ENCODE peak calls at places on chromosomes 16 and 17, in four cellular contexts. O is ovary, P is H1, U is transverse colon. E is an unnamed sample.

GRCh38 chr17:6969323-6969726 is 26.5 kb upstream of the ALOX12 start:
- DNase-seq in O (no peak), P (no peak), U (no peak), E (no peak)

GRCh38 chr17:67687541-67687940 is 30.2 kb upstream of the NOL11 start:
- DNase-seq in O (no peak), P (no peak), U (no peak), E (no peak)

GRCh38 chr17:78448356-78448993 is 70.0 kb downstream of the PGS1 start:
- DNase-seq in O (no peak), P (no peak), U (no peak), E (no peak)

GRCh38 chr16:85312642-85313540 is 200.6 kb upstream of the CIBAR2 start:
- DNase-seq in O (no peak), P (peak), U (no peak), E (no peak)

GRCh38 chr16:77385481-77385880 is 49.4 kb downstream of the ADAMTS18 start:
- DNase-seq in O (no peak), P (no peak), U (no peak), E (no peak)

GRCh38 chr17:11805952-11806351 is 191.3 kb downstream of the ZNF18 start:
- DNase-seq in O (no peak), P (no peak), U (no peak), E (no peak)

GRCh38 chr16:15946257-15947044 is 3.0 kb upstream of the ABCC1 start:
- DNase-seq in O (no peak), P (no peak), U (no peak), E (no peak)

GRCh38 chr17:56373981-56374380 is 219.5 kb upstream of the NOG start:
- DNase-seq in O (no peak), P (no peak), U (no peak), E (no peak)

GRCh38 chr16:1870365-1871082 is 1.4 kb downstream of the MEIOB start:
- DNase-seq in O (no peak), P (no peak), U (no peak), E (no peak)

GRCh38 chr17:44309472-44309871 is 1.1 kb downstream of the RUNDC3A start:
- DNase-seq in O (no peak), P (no peak), U (no peak), E (no peak)

GRCh38 chr16:83859265-83859664 is 39.6 kb upstream of the MLYCD start:
- DNase-seq in O (no peak), P (no peak), U (no peak), E (no peak)

GRCh38 chr16:28879841-28880588 is 1.7 kb downstream of the ATP2A1 start:
- DNase-seq in O (peak), P (peak), U (peak), E (peak)

GRCh38 chr17:49587366-49588073 is 11.8 kb downstream of the NXPH3 start:
- DNase-seq in O (no peak), P (no peak), U (no peak), E (no peak)

GRCh38 chr17:44084131-44084538 is 13.6 kb downstream of the G6PC3 start:
- DNase-seq in O (no peak), P (peak), U (no peak), E (no peak)

GRCh38 chr17:82231562-82232321 is 2.9 kb downstream of the SLC16A3 start:
- DNase-seq in O (peak), P (peak), U (peak), E (peak)

GRCh38 chr17:75077490-75078096 is 10.2 kb upstream of the SLC16A5 start:
- DNase-seq in O (peak), P (no peak), U (peak), E (peak)

GRCh38 chr17:33949100-33949499 is 306.0 kb upstream of the CCL2 start:
- DNase-seq in O (no peak), P (peak), U (no peak), E (no peak)

GRCh38 chr17:42519546-42520444 is 16.2 kb upstream of the NAGLU start:
- DNase-seq in O (peak), P (peak), U (peak), E (peak)

GRCh38 chr17:40551874-40552768 is 13.2 kb downstream of the CCR7 start:
- DNase-seq in O (peak), P (no peak), U (peak), E (peak)

GRCh38 chr17:61002316-61002736 is 324.7 kb downstream of the BCAS3 start:
- DNase-seq in O (no peak), P (no peak), U (no peak), E (no peak)

GRCh38 chr16:75250809-75251279 is 580 bp downstream of the BCAR1 start:
- DNase-seq in O (peak), P (no peak), U (peak), E (no peak)

GRCh38 chr16:26532456-26532855 is 534.3 kb upstream of the C16orf82 start:
- DNase-seq in O (no peak), P (no peak), U (no peak), E (no peak)

GRCh38 chr17:77441130-77441920 is 300.6 kb downstream of the SEC14L1 start:
- DNase-seq in O (no peak), P (no peak), U (peak), E (peak)

GRCh38 chr16:83310816-83311215 is 497.0 kb upstream of the HSBP1 start:
- DNase-seq in O (no peak), P (no peak), U (no peak), E (no peak)

GRCh38 chr16:19245326-19245925 is 40.1 kb upstream of the CLEC19A start:
- DNase-seq in O (no peak), P (no peak), U (peak), E (no peak)

GRCh38 chr16:14193316-14193871 is 122.3 kb downstream of the MRTFB start:
- DNase-seq in O (no peak), P (no peak), U (peak), E (peak)

GRCh38 chr16:60077791-60078280 is 1343.7 kb upstream of the GOT2 start:
- DNase-seq in O (no peak), P (no peak), U (no peak), E (no peak)

GRCh38 chr17:35575759-35576158 is 2.6 kb downstream of the PEX12 start:
- DNase-seq in O (no peak), P (no peak), U (no peak), E (no peak)

GRCh38 chr16:51180719-51181494 is 29.8 kb upstream of the SALL1 start:
- DNase-seq in O (no peak), P (no peak), U (no peak), E (no peak)

GRCh38 chr17:16969931-16970906 is 1.7 kb downstream of the TNFRSF13B start:
- DNase-seq in O (no peak), P (peak), U (peak), E (no peak)
- TF ChIP-seq POLR2A in O (no peak), P (no peak), U (no peak), E (no peak)

GRCh38 chr17:28598389-28598788 is 436 bp downstream of the SPAG5 start:
- DNase-seq in O (no peak), P (no peak), U (no peak), E (no peak)

GRCh38 chr17:28597606-28598383 is 1.0 kb downstream of the SPAG5 start:
- DNase-seq in O (no peak), P (no peak), U (no peak), E (no peak)

GRCh38 chr17:28599311-28600184 is 723 bp upstream of the SPAG5 start:
- DNase-seq in O (peak), P (peak), U (peak), E (peak)

GRCh38 chr17:28598799-28599310 is at the start of gene SPAG5:
- DNase-seq in O (peak), P (peak), U (peak), E (peak)
- TF ChIP-seq POLR2A in O (peak), P (peak), U (peak), E (peak)

DNA sequence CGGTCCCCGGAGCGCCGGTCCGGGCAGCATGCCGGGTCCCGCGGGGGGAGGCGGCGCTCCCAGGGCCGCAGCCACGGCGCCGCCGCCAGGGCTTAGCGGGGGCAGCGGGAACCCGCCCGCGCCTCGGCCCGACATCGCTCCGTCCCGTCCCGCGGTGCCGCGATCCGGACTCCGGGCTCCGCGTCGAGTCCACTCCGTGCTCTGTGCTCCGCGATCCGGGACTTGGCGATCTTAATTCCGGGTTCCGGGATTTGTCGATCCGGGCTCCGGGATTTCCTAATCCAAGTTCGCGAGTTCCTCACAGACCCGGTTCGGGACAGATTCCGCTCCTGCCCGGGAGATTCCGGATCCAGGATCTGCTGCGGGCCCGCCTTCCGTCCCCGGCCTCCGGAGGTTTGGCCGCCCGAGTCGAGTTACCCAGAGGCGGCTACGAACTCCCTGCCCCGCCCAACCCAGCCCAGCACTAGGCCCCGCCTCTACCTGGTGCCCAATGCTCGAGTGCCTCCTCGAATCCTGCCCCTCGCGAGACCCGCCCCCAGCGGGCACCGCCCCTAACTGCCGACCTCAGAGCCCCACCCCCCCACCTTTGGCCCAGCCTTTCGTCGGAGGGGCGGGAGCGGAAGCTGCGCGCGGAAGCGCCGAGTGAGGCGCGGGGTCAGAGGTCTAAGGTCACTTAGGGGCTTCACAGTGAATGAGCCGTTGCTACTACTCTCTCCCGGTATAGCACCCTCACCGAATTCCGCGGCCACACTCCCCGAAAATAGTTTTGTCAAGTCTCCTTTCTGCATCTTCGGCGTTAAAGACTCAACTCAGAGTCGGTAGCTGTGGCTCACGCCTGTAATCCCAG is at the start of gene SMARCD2:
- DNase-seq in O (peak), P (peak), U (peak), E (peak)
- TF ChIP-seq POLR2A in O (peak), P (peak), U (peak), E (peak)

GRCh38 chr17:47692895-47693666 is 880 bp upstream of the TBKBP1 start:
- DNase-seq in O (no peak), P (no peak), U (no peak), E (no peak)
- TF ChIP-seq POLR2A in O (no peak), P (no peak), U (no peak), E (no peak)

DNA sequence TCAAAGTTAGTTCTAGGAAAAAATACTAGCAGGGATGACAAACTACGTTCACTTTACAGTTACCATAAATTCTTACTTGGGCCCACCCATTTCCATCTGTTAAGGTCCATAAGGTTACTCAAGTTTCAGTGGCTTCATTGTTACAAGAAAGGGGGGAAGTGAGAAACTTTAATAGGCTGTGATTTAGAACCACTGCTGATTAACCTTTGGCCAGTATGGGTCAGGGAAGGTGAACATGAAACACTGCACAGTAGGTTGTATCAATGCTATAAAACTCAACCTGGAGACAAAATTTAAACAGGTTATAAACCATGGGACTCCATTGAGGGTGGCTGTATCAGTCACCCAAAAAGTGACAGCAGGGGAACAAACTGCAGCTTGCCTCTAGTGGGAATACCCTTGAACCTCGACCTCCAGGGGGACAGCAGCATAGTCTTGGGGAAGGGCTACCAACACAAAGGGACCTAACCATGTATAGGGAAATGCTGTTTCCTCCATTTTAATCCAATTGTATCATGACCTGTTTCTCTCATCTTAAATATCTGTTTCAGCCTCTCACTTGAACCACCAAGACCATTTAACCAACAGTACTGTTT is 10.4 kb downstream of the PTRH2 start:
- DNase-seq in O (no peak), P (no peak), U (no peak), E (no peak)
- TF ChIP-seq POLR2A in O (no peak), P (peak), U (peak), E (no peak)

GRCh38 chr17:31548709-31549108 is 157.2 kb downstream of the RAB11FIP4 start:
- DNase-seq in O (no peak), P (no peak), U (no peak), E (no peak)

GRCh38 chr17:31552568-31552967 is 161.1 kb downstream of the RAB11FIP4 start:
- DNase-seq in O (no peak), P (no peak), U (no peak), E (no peak)

GRCh38 chr17:31550389-31551056 is 159.0 kb downstream of the RAB11FIP4 start:
- DNase-seq in O (no peak), P (no peak), U (no peak), E (no peak)

GRCh38 chr17:31549121-31549524 is 157.6 kb downstream of the RAB11FIP4 start:
- DNase-seq in O (no peak), P (no peak), U (no peak), E (no peak)

DNA sequence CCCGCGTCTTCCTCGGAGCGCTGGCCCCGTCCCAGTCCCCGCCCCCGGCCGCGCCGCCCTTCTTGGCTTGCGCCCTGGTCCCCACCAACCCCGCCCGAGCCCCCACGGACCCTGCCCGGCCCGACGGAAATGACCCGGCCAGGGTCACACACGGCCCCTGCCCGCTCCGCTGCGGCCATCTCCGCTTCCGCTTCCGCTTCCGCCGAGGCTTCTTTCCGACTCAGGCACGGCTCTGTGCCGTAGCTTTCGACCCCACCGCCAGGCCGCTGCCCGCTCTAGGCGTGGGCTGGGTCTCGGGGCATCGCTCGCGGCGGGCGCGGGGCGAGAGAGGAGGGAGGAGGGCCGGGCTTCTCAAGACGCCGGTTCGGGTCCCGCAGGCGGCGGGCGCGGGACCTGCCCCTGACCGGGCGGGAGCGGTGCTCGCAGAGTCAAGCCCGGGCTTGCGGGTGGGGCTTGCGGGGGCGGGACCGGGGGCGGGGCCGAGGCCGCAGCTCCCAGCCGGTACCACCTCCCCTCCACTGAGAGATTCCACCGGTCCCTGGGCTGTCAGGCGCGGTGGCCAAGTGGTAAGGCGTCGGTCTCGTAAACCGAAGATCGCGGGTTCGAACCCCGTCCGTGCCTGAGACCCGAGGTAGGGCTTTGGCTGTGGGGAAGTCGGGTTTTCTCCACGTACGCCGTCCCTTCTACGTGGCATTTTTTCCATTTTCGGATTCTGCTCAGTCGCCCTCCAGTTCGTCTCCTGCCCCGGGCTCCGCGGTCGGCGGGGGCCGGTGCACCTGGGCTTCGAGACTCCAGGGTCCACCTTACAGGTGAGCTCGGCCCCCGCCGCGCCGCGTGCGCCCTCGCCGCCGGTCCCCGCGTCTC is 158.3 kb downstream of the RAB11FIP4 start:
- DNase-seq in O (peak), P (peak), U (peak), E (peak)
- TF ChIP-seq POLR2A in O (peak), P (no peak), U (peak), E (peak)

E was measured in Peyer's patch.